ENCODE peak calls at places on chromosomes 4 and X, in ten cellular contexts. H, R, P, Y, T, I, D, O, Q and W are unnamed samples.

GRCh38 chr4:122458625-122459024 is 2.1 kb upstream of the IL2 start:
- DNase-seq in I (no peak), D (peak), Y (no peak), Q (no peak), O (no peak), H (peak), P (no peak), R (no peak), T (no peak), W (peak)

GRCh38 chr4:176840166-176840565 is 47.4 kb upstream of the VEGFC start:
- DNase-seq in D (no peak), R (no peak), Y (no peak), O (no peak), Q (no peak), P (no peak), T (no peak), I (no peak), H (no peak), W (no peak)

GRCh38 chr4:83219344-83219990 is 65.1 kb downstream of the COQ2 start:
- DNase-seq in O (no peak), D (no peak), Y (no peak), Q (no peak), H (no peak), T (no peak), R (no peak), I (no peak), P (peak), W (no peak)

GRCh38 chr4:118280501-118281218 is 72.1 kb downstream of the PRSS12 start:
- DNase-seq in D (peak), R (peak), P (peak), I (no peak), H (no peak), Y (no peak), Q (no peak), T (no peak), O (peak), W (no peak)

GRCh38 chr4:188012546-188012945 is 17.0 kb downstream of the ZFP42 start:
- DNase-seq in T (no peak), R (no peak), D (no peak), Q (no peak), Y (no peak), P (no peak), H (no peak), O (no peak), I (no peak), W (no peak)

GRCh38 chr4:48058620-48059530 is 42.3 kb downstream of the NIPAL1 start:
- DNase-seq in Y (no peak), D (no peak), T (no peak), Q (no peak), R (no peak), I (no peak), H (no peak), P (no peak), O (no peak), W (no peak)

GRCh38 chrX:54529166-54529558 is 857 bp upstream of the GNL3L start:
- DNase-seq in D (no peak), P (no peak), Y (no peak), H (no peak), O (no peak), Q (no peak), T (no peak), R (no peak), I (no peak), W (no peak)

GRCh38 chr4:185792384-185793146 is 19.4 kb downstream of the SORBS2 start:
- DNase-seq in I (no peak), D (peak), T (no peak), P (no peak), O (no peak), H (peak), Y (no peak), R (no peak), Q (no peak), W (no peak)

GRCh38 chr4:111991163-111991562 is 154.1 kb upstream of the FAM241A start:
- DNase-seq in R (no peak), H (no peak), I (no peak), D (no peak), O (no peak), Q (no peak), T (no peak), P (no peak), Y (no peak), W (no peak)

GRCh38 chr4:128861856-128862518 is 52.5 kb downstream of the JADE1 start:
- DNase-seq in H (no peak), T (no peak), Q (no peak), I (no peak), R (no peak), P (no peak), Y (no peak), O (no peak), D (no peak), W (no peak)

GRCh38 chr4:12729384-12729783 is 754.8 kb downstream of the RAB28 start:
- DNase-seq in P (no peak), T (no peak), R (no peak), D (peak), H (no peak), I (no peak), Y (no peak), O (no peak), Q (no peak), W (no peak)

GRCh38 chrX:134753185-134754008 is 95.1 kb upstream of the PLAC1 start:
- DNase-seq in O (no peak), Q (no peak), T (no peak), D (no peak), R (no peak), H (no peak), I (no peak), P (no peak), Y (no peak), W (no peak)

GRCh38 chr4:169975131-169975836 is 50.9 kb downstream of the MFAP3L start:
- DNase-seq in P (no peak), I (no peak), T (no peak), H (no peak), R (no peak), O (no peak), Q (no peak), D (no peak), Y (no peak), W (no peak)